ENCODE peak calls at places on chromosome 1, in nine cellular contexts. One of them, this sample, is unnamed.

GRCh38 chr1:179228783-179229213 is 679 bp downstream of the ABL2 start:
- DNase-seq in NCI-H1092 treated with DMSO at 0.1 percent for 48 hours: peak
- DNase-seq in iris pigment epithelial cell: no peak
- DNase-seq in glomerular endothelial cell: no peak
- DNase-seq in cerebellar cortex: peak
- DNase-seq in activated CD8-positive, alpha-beta T cell treated with anti-CD3 and anti-CD28 coated beads, Interleukin-2, amount 10 ng/mL, durations not matched to agents 7 days and 5 days: peak
- DNase-seq in LoVo: no peak
- DNase-seq in Daoy: peak
- DNase-seq in NCI-H1694 treated with DMSO at 0.1 percent for 48 hours: no peak
- DNase-seq in this sample: peak

GRCh38 chr1:222829868-222830267 is 15.0 kb downstream of the DISP1 start:
- DNase-seq in NCI-H1092 treated with DMSO at 0.1 percent for 48 hours: no peak
- DNase-seq in iris pigment epithelial cell: peak
- DNase-seq in glomerular endothelial cell: no peak
- DNase-seq in cerebellar cortex: no peak
- DNase-seq in activated CD8-positive, alpha-beta T cell treated with anti-CD3 and anti-CD28 coated beads, Interleukin-2, amount 10 ng/mL, durations not matched to agents 7 days and 5 days: no peak
- DNase-seq in LoVo: no peak
- DNase-seq in Daoy: no peak
- DNase-seq in NCI-H1694 treated with DMSO at 0.1 percent for 48 hours: no peak
- DNase-seq in this sample: peak

GRCh38 chr1:231040019-231040799 is at the start of gene FAM89A:
- DNase-seq in NCI-H1092 treated with DMSO at 0.1 percent for 48 hours: no peak
- DNase-seq in iris pigment epithelial cell: peak
- DNase-seq in glomerular endothelial cell: no peak
- DNase-seq in cerebellar cortex: no peak
- DNase-seq in activated CD8-positive, alpha-beta T cell treated with anti-CD3 and anti-CD28 coated beads, Interleukin-2, amount 10 ng/mL, durations not matched to agents 7 days and 5 days: peak
- DNase-seq in LoVo: peak
- DNase-seq in Daoy: peak
- DNase-seq in NCI-H1694 treated with DMSO at 0.1 percent for 48 hours: no peak
- DNase-seq in this sample: peak

GRCh38 chr1:44276006-44276405 is 62.7 kb downstream of the DMAP1 start:
- DNase-seq in NCI-H1092 treated with DMSO at 0.1 percent for 48 hours: peak
- DNase-seq in iris pigment epithelial cell: peak
- DNase-seq in glomerular endothelial cell: no peak
- DNase-seq in cerebellar cortex: no peak
- DNase-seq in activated CD8-positive, alpha-beta T cell treated with anti-CD3 and anti-CD28 coated beads, Interleukin-2, amount 10 ng/mL, durations not matched to agents 7 days and 5 days: no peak
- DNase-seq in LoVo: no peak
- DNase-seq in Daoy: no peak
- DNase-seq in NCI-H1694 treated with DMSO at 0.1 percent for 48 hours: no peak
- DNase-seq in this sample: no peak

GRCh38 chr1:18646776-18647410 is 16.2 kb downstream of the PAX7 start:
- DNase-seq in NCI-H1092 treated with DMSO at 0.1 percent for 48 hours: no peak
- DNase-seq in iris pigment epithelial cell: no peak
- DNase-seq in glomerular endothelial cell: no peak
- DNase-seq in cerebellar cortex: no peak
- DNase-seq in activated CD8-positive, alpha-beta T cell treated with anti-CD3 and anti-CD28 coated beads, Interleukin-2, amount 10 ng/mL, durations not matched to agents 7 days and 5 days: no peak
- DNase-seq in LoVo: no peak
- DNase-seq in Daoy: peak
- DNase-seq in NCI-H1694 treated with DMSO at 0.1 percent for 48 hours: no peak
- DNase-seq in this sample: no peak

GRCh38 chr1:112242470-112242869 is 153.5 kb upstream of the CTTNBP2NL start:
- DNase-seq in NCI-H1092 treated with DMSO at 0.1 percent for 48 hours: no peak
- DNase-seq in iris pigment epithelial cell: no peak
- DNase-seq in glomerular endothelial cell: no peak
- DNase-seq in cerebellar cortex: no peak
- DNase-seq in activated CD8-positive, alpha-beta T cell treated with anti-CD3 and anti-CD28 coated beads, Interleukin-2, amount 10 ng/mL, durations not matched to agents 7 days and 5 days: no peak
- DNase-seq in LoVo: no peak
- DNase-seq in Daoy: no peak
- DNase-seq in NCI-H1694 treated with DMSO at 0.1 percent for 48 hours: no peak
- DNase-seq in this sample: no peak

GRCh38 chr1:153760440-153760839 is 14.8 kb upstream of the SLC27A3 start:
- DNase-seq in NCI-H1092 treated with DMSO at 0.1 percent for 48 hours: no peak
- DNase-seq in iris pigment epithelial cell: peak
- DNase-seq in glomerular endothelial cell: no peak
- DNase-seq in cerebellar cortex: no peak
- DNase-seq in activated CD8-positive, alpha-beta T cell treated with anti-CD3 and anti-CD28 coated beads, Interleukin-2, amount 10 ng/mL, durations not matched to agents 7 days and 5 days: no peak
- DNase-seq in LoVo: no peak
- DNase-seq in Daoy: no peak
- DNase-seq in NCI-H1694 treated with DMSO at 0.1 percent for 48 hours: no peak
- DNase-seq in this sample: no peak

GRCh38 chr1:172766462-172766861 is 107.6 kb downstream of the FASLG start:
- DNase-seq in NCI-H1092 treated with DMSO at 0.1 percent for 48 hours: no peak
- DNase-seq in iris pigment epithelial cell: no peak
- DNase-seq in glomerular endothelial cell: no peak
- DNase-seq in cerebellar cortex: no peak
- DNase-seq in activated CD8-positive, alpha-beta T cell treated with anti-CD3 and anti-CD28 coated beads, Interleukin-2, amount 10 ng/mL, durations not matched to agents 7 days and 5 days: no peak
- DNase-seq in LoVo: no peak
- DNase-seq in Daoy: no peak
- DNase-seq in NCI-H1694 treated with DMSO at 0.1 percent for 48 hours: no peak
- DNase-seq in this sample: peak

This sample was measured in pons.